ENCODE peak calls at places on chromosomes 13 and 19, in seven cellular contexts. One of them, this sample, is unnamed.

GRCh38 chr19:49327878-49328544 is 3.0 kb upstream of the SLC6A16 start:
- DNase-seq in AG10803: peak; percentile 21
- DNase-seq in NCI-H1417 treated with DMSO at 0.1 percent for 48 hours: no peak
- DNase-seq in A549: peak; percentile 56
- DNase-seq in HAP-1: peak; percentile 50
- DNase-seq in NCI-H345: no peak
- DNase-seq in B cell: peak; percentile 27
- DNase-seq in this sample: no peak

GRCh38 chr13:35474551-35474950 is 1.9 kb downstream of the MAB21L1 start:
- DNase-seq in AG10803: no peak
- DNase-seq in NCI-H1417 treated with DMSO at 0.1 percent for 48 hours: no peak
- DNase-seq in A549: no peak
- DNase-seq in HAP-1: no peak
- DNase-seq in NCI-H345: no peak
- DNase-seq in B cell: no peak
- DNase-seq in this sample: no peak

GRCh38 chr13:83312194-83312593 is 570.1 kb downstream of the SLITRK1 start:
- DNase-seq in AG10803: no peak
- DNase-seq in NCI-H1417 treated with DMSO at 0.1 percent for 48 hours: no peak
- DNase-seq in A549: no peak
- DNase-seq in HAP-1: no peak
- DNase-seq in NCI-H345: no peak
- DNase-seq in B cell: no peak
- DNase-seq in this sample: no peak

GRCh38 chr19:5593245-5593962 is 25.7 kb upstream of the TINCR start:
- DNase-seq in AG10803: no peak
- DNase-seq in NCI-H1417 treated with DMSO at 0.1 percent for 48 hours: no peak
- DNase-seq in A549: no peak
- DNase-seq in HAP-1: no peak
- DNase-seq in NCI-H345: no peak
- DNase-seq in B cell: no peak
- DNase-seq in this sample: no peak

GRCh38 chr19:50505856-50506611 is 5.0 kb downstream of the JOSD2 start:
- DNase-seq in AG10803: no peak
- DNase-seq in NCI-H1417 treated with DMSO at 0.1 percent for 48 hours: no peak
- DNase-seq in A549: no peak
- DNase-seq in HAP-1: no peak
- DNase-seq in NCI-H345: no peak
- DNase-seq in B cell: no peak
- DNase-seq in this sample: no peak

GRCh38 chr13:35858665-35859064 is 272.5 kb downstream of the DCLK1 start:
- DNase-seq in AG10803: no peak
- DNase-seq in NCI-H1417 treated with DMSO at 0.1 percent for 48 hours: no peak
- DNase-seq in A549: no peak
- DNase-seq in HAP-1: no peak
- DNase-seq in NCI-H345: no peak
- DNase-seq in B cell: no peak
- DNase-seq in this sample: no peak

GRCh38 chr13:41917641-41918040 is 43.3 kb downstream of the VWA8 start:
- DNase-seq in AG10803: peak; percentile 86
- DNase-seq in NCI-H1417 treated with DMSO at 0.1 percent for 48 hours: no peak
- DNase-seq in A549: no peak
- DNase-seq in HAP-1: no peak
- DNase-seq in NCI-H345: no peak
- DNase-seq in B cell: no peak
- DNase-seq in this sample: no peak

GRCh38 chr13:113882266-113882627 is 18.4 kb upstream of the GAS6 start:
- DNase-seq in AG10803: no peak
- DNase-seq in NCI-H1417 treated with DMSO at 0.1 percent for 48 hours: no peak
- DNase-seq in A549: no peak
- DNase-seq in HAP-1: no peak
- DNase-seq in NCI-H345: no peak
- DNase-seq in B cell: no peak
- DNase-seq in this sample: no peak

GRCh38 chr19:2523630-2524311 is 47.8 kb downstream of the GADD45B start:
- DNase-seq in AG10803: peak; percentile 83
- DNase-seq in NCI-H1417 treated with DMSO at 0.1 percent for 48 hours: no peak
- DNase-seq in A549: peak; percentile 69
- DNase-seq in HAP-1: peak; percentile 77
- DNase-seq in NCI-H345: no peak
- DNase-seq in B cell: no peak
- DNase-seq in this sample: no peak

GRCh38 chr13:85693889-85694511 is 105.2 kb downstream of the SLITRK6 start:
- DNase-seq in AG10803: no peak
- DNase-seq in NCI-H1417 treated with DMSO at 0.1 percent for 48 hours: no peak
- DNase-seq in A549: peak; percentile 3
- DNase-seq in HAP-1: no peak
- DNase-seq in NCI-H345: no peak
- DNase-seq in B cell: no peak
- DNase-seq in this sample: no peak

GRCh38 chr13:25541434-25542123 is 169.8 kb downstream of the ATP8A2 start:
- DNase-seq in AG10803: no peak
- DNase-seq in NCI-H1417 treated with DMSO at 0.1 percent for 48 hours: no peak
- DNase-seq in A549: no peak
- DNase-seq in HAP-1: no peak
- DNase-seq in NCI-H345: no peak
- DNase-seq in B cell: no peak
- DNase-seq in this sample: no peak

GRCh38 chr13:105527127-105527526 is 1008.3 kb downstream of the EFNB2 start:
- DNase-seq in AG10803: no peak
- DNase-seq in NCI-H1417 treated with DMSO at 0.1 percent for 48 hours: no peak
- DNase-seq in A549: no peak
- DNase-seq in HAP-1: no peak
- DNase-seq in NCI-H345: no peak
- DNase-seq in B cell: no peak
- DNase-seq in this sample: no peak

GRCh38 chr19:12364391-12365093 is 941 bp downstream of the ZNF442 start:
- DNase-seq in AG10803: peak; percentile 28
- DNase-seq in NCI-H1417 treated with DMSO at 0.1 percent for 48 hours: no peak
- DNase-seq in A549: no peak
- DNase-seq in HAP-1: peak; percentile 34
- DNase-seq in NCI-H345: no peak
- DNase-seq in B cell: peak; percentile 46
- DNase-seq in this sample: peak; percentile 6